ENCODE peak calls at places on chromosomes 1 and 21, in nine cellular contexts. F is tibial nerve, V is mammary epithelial cell, Y is cardiac fibroblast, H is PC-9, Q is A549, G is neural progenitor cell, M is cardiac muscle cell, T is kidney epithelial cell. R is an unnamed sample.

GRCh38 chr1:198495635-198496034 is 44.8 kb downstream of the ATP6V1G3 start:
- DNase-seq in M (no peak), G (peak; percentile 5), Y (no peak), V (no peak), F (no peak), T (no peak), Q (no peak), H (no peak), R (no peak)

GRCh38 chr1:247103777-247104591 is at the start of gene ZNF669:
- DNase-seq in F (peak; percentile 96), Q (peak; percentile 84), Y (peak; percentile 95), T (peak; percentile 81), V (peak; percentile 92), M (peak; percentile 97), H (peak; percentile 80), G (peak; percentile 99), R (peak; percentile 89)

GRCh38 chr1:116375165-116375883 is 2.3 kb downstream of the ATP1A1 start:
- DNase-seq in H (peak; percentile 59), T (no peak), V (peak; percentile 37), G (no peak), Q (no peak), M (no peak), Y (peak; percentile 47), F (no peak), R (no peak)

GRCh38 chr1:205648212-205648910 is 16.6 kb upstream of the ELK4 start:
- DNase-seq in V (no peak), G (peak; percentile 43), H (no peak), T (no peak), M (no peak), Y (no peak), F (no peak), Q (no peak), R (no peak)

GRCh38 chr1:1899266-1899966 is 8.5 kb upstream of the GNB1 start:
- DNase-seq in Y (no peak), H (no peak), Q (no peak), M (no peak), F (no peak), T (no peak), G (peak; percentile 45), V (no peak), R (no peak)

GRCh38 chr1:36879613-36880012 is 154.7 kb downstream of the GRIK3 start:
- DNase-seq in T (no peak), Q (no peak), F (no peak), G (no peak), Y (no peak), M (no peak), V (no peak), H (no peak), R (no peak)

GRCh38 chr1:19735419-19736127 is 64.1 kb downstream of the TMCO4 start:
- DNase-seq in Q (no peak), V (peak; percentile 54), G (no peak), F (peak; percentile 33), T (no peak), Y (peak; percentile 93), H (no peak), M (peak; percentile 92), R (no peak)

GRCh38 chr1:2610036-2610720 is 22.6 kb downstream of the MMEL1 start:
- DNase-seq in M (no peak), F (no peak), H (no peak), T (no peak), Q (no peak), V (no peak), Y (no peak), G (no peak), R (no peak)

GRCh38 chr1:209617047-209617673 is 33.6 kb downstream of the CAMK1G start:
- DNase-seq in V (peak; percentile 30), H (no peak), G (no peak), T (no peak), Q (no peak), M (no peak), Y (no peak), F (no peak), R (no peak)

GRCh38 chr21:44933938-44934260 is 5.9 kb upstream of the SLX9 start:
- DNase-seq in M (no peak), Q (no peak), G (no peak), T (no peak), V (no peak), H (no peak), F (no peak), Y (no peak), R (no peak)

GRCh38 chr1:53295746-53296722 is 31.8 kb downstream of the LRP8 start:
- DNase-seq in T (no peak), G (no peak), Y (peak; percentile 8), M (no peak), F (no peak), V (no peak), Q (no peak), H (no peak), R (no peak)

GRCh38 chr21:15121655-15122120 is 56.9 kb upstream of the NRIP1 start:
- DNase-seq in G (no peak), F (no peak), Q (no peak), V (peak; percentile 11), H (no peak), Y (peak; percentile 60), M (peak; percentile 60), T (no peak), R (no peak)

GRCh38 chr1:41492341-41492848 is 7.9 kb upstream of the EDN2 start:
- DNase-seq in G (peak; percentile 43), V (no peak), T (no peak), Y (no peak), Q (no peak), F (no peak), H (peak; percentile 61), M (no peak), R (no peak)

GRCh38 chr1:107451735-107452134 is 310.9 kb downstream of the NTNG1 start:
- DNase-seq in T (no peak), H (no peak), M (no peak), Q (no peak), F (no peak), G (no peak), Y (no peak), V (no peak), R (no peak)

GRCh38 chr1:233082778-233083550 is 132.6 kb downstream of the NTPCR start:
- DNase-seq in F (no peak), T (no peak), G (no peak), Q (no peak), M (no peak), Y (no peak), V (no peak), H (no peak), R (no peak)

GRCh38 chr1:157194739-157195520 is 56.7 kb upstream of the ETV3 start:
- DNase-seq in H (no peak), G (no peak), M (no peak), T (no peak), Y (no peak), Q (no peak), F (no peak), V (no peak), R (no peak)

GRCh38 chr1:24642481-24643361 is at the start of gene SRRM1:
- DNase-seq in T (peak; percentile 99), F (peak; percentile 97), Q (peak; percentile 87), M (peak; percentile 100), V (peak; percentile 100), G (peak; percentile 99), Y (peak; percentile 100), H (peak; percentile 94), R (peak; percentile 96)

GRCh38 chr21:42198949-42199348 is 20.0 kb upstream of the ABCG1 start:
- DNase-seq in M (no peak), F (no peak), G (no peak), Q (no peak), T (no peak), Y (no peak), H (no peak), V (no peak), R (no peak)

DNA sequence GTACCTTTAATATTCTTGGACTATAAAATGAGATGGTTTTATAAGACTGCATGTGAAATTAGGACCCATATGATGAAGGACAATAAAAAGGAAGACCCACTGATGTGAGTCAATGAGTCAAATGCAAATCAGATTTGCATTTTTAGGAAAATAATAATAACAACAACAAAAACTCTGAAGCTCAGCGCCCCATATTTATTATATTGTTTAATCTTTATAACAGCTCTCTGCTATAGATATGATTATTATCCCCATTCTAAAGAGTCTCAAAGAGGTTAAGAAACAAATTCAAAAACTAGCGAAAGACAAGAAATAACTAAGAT is 850 bp upstream of the SELL start:
- DNase-seq in V (no peak), H (no peak), M (no peak), G (no peak), T (no peak), F (no peak), Q (no peak), Y (no peak), R (no peak)
- TF ChIP-seq CTCF in V (no peak), H (peak; percentile 36), M (no peak), G (no peak), T (no peak), F (no peak), Q (no peak), Y (no peak), R (no peak)

GRCh38 chr1:227815468-227816409 is at the start of gene PRSS38:
- DNase-seq in G (no peak), F (no peak), Q (no peak), M (no peak), H (no peak), T (no peak), Y (no peak), V (no peak), R (no peak)
- TF ChIP-seq CTCF in G (no peak), F (no peak), Q (no peak), M (no peak), H (no peak), T (no peak), Y (no peak), V (no peak), R (no peak)

DNA sequence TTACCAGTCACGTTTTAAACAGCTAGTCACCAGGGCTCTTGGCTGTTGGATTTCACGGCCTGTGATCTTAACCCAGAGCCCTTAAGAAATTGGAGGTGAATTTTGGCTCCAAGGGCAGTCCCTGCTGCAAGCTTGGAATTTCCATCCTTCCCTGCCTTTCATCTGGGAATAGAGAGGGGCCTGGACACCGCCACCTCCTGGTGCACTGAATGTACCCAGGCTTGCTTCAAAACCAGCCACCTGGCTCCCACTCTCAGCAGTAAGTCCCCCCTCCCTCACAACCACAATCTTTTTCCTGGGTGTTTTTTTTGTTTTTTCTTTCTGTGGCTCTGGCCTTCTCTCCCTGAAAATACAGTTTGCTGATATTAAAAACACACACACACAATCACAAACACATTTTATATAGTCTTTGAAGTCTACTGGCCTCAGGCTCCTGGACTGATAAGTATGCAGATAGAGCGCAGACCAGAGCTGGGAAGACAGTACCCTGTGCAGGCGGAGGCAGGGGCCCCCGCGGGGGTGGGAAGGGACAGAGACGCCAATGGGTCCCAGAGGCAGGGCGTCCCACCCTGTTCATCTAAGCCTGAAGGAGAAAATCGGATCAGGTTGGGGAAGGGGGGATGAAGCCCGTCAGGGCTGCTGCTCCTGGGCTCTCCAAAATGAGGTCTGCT is 65.8 kb upstream of the IGSF21 start:
- DNase-seq in V (no peak), T (no peak), Q (no peak), H (no peak), Y (no peak), F (no peak), M (peak; percentile 2), G (peak; percentile 38), R (no peak)
- TF ChIP-seq CTCF in V (no peak), T (no peak), Q (no peak), H (no peak), Y (no peak), F (no peak), M (peak; percentile 5), G (peak; percentile 51), R (no peak)

DNA sequence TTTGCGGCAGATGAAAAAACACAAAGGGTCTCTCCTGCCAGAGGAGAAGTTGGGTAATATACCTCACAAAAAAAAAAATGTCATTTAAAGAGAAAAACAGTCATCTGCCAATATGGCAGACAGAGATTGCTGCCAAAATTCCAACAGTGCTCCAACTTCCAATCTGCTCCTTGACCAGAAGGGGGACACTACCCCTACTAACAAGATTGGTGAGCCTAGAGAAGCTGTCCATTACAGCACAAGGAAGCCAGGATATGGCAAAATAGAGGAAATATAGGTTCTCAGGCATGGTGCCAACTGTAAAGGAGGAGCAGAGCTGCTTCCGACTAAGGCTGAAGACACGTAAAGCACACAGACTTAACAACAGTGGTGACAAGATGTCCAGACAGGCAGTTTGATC is 453.5 kb downstream of the TTLL7 start:
- DNase-seq in F (no peak), Q (no peak), T (no peak), H (no peak), G (peak; percentile 31), Y (no peak), V (no peak), M (no peak), R (no peak)
- TF ChIP-seq CTCF in F (no peak), Q (no peak), T (peak; percentile 17), H (peak; percentile 47), G (peak; percentile 55), Y (no peak), V (peak; percentile 11), M (no peak), R (no peak)